ENCODE peak calls at places on chromosomes 7 and 10, in ten cellular contexts. T is RWPE2, I is uterus, O is heart right ventricle, L is kidney, G is A673, E is colonic mucosa, J is lung, K is endothelial cell of umbilical vein, S is suprapubic skin. D is an unnamed sample.
A peak's percentile ranks its signal among the peaks of the same experiment; 100 is the strongest.

GRCh38 chr10:103986360-103986759 is 19.4 kb downstream of the SLK start:
- DNase-seq in T (no peak), I (no peak), O (no peak), L (no peak), G (no peak), E (no peak), J (no peak), K (no peak), S (no peak), D (peak; percentile 19)

GRCh38 chr7:142012825-142013506 is 17.3 kb downstream of the MGAM start:
- DNase-seq in T (no peak), I (no peak), O (no peak), L (no peak), G (peak; percentile 1), E (no peak), J (no peak), K (no peak), S (no peak), D (peak; percentile 47)

GRCh38 chr7:55409474-55410225 is 44.5 kb downstream of the LANCL2 start:
- DNase-seq in T (no peak), I (no peak), O (no peak), L (no peak), G (peak; percentile 9), E (peak; percentile 38), J (no peak), K (no peak), S (no peak), D (no peak)

GRCh38 chr10:131688304-131688703 is 212.5 kb upstream of the PPP2R2D start:
- DNase-seq in T (no peak), I (no peak), O (no peak), L (no peak), G (no peak), E (no peak), J (no peak), K (no peak), S (no peak), D (no peak)

GRCh38 chr10:124744047-124744687 is at the start of gene FAM53B:
- DNase-seq in T (no peak), I (peak; percentile 82), O (peak; percentile 89), L (peak; percentile 92), G (peak; percentile 93), E (peak; percentile 84), J (peak; percentile 78), K (peak; percentile 62), S (no peak), D (peak; percentile 63)

GRCh38 chr10:87534173-87534858 is 29.6 kb downstream of the MINPP1 start:
- DNase-seq in T (no peak), I (no peak), O (no peak), L (no peak), G (no peak), E (no peak), J (no peak), K (no peak), S (no peak), D (no peak)

GRCh38 chr10:55283041-55283440 is 482.0 kb upstream of the PCDH15 start:
- DNase-seq in T (no peak), I (no peak), O (no peak), L (no peak), G (no peak), E (no peak), J (no peak), K (no peak), S (no peak), D (peak; percentile 11)

GRCh38 chr7:155090647-155091046 is 20.5 kb downstream of the HTR5A start:
- DNase-seq in T (no peak), I (no peak), O (no peak), L (no peak), G (no peak), E (no peak), J (no peak), K (no peak), S (no peak), D (peak; percentile 75)

GRCh38 chr10:24723788-24724380 is at the start of gene ARHGAP21:
- DNase-seq in T (peak; percentile 70), I (peak; percentile 76), O (peak; percentile 78), L (peak; percentile 90), G (peak; percentile 92), E (peak; percentile 75), J (peak; percentile 74), K (peak; percentile 73), S (peak; percentile 87), D (peak; percentile 78)

GRCh38 chr10:132659206-132660091 is 121.9 kb downstream of the INPP5A start:
- DNase-seq in T (no peak), I (no peak), O (peak; percentile 80), L (no peak), G (no peak), E (no peak), J (no peak), K (no peak), S (no peak), D (no peak)

GRCh38 chr7:229184-229964 is 37.0 kb downstream of the FAM20C start:
- DNase-seq in T (no peak), I (peak; percentile 90), O (peak; percentile 55), L (no peak), G (no peak), E (peak; percentile 41), J (no peak), K (no peak), S (no peak), D (no peak)

GRCh38 chr7:79820387-79820786 is 314.2 kb upstream of the GNAI1 start:
- DNase-seq in T (no peak), I (peak; percentile 35), O (peak; percentile 65), L (peak; percentile 47), G (peak; percentile 33), E (peak; percentile 36), J (no peak), K (peak; percentile 42), S (no peak), D (peak; percentile 1)

GRCh38 chr7:142563470-142563869 is 185.8 kb upstream of the PRSS1 start:
- DNase-seq in T (no peak), I (no peak), O (no peak), L (no peak), G (no peak), E (no peak), J (no peak), K (no peak), S (no peak), D (no peak)

GRCh38 chr7:101237206-101238067 is at the start of gene CLDN15:
- DNase-seq in T (no peak), I (peak; percentile 86), O (peak; percentile 85), L (peak; percentile 80), G (no peak), E (peak; percentile 86), J (no peak), K (peak; percentile 51), S (peak; percentile 88), D (no peak)

DNA sequence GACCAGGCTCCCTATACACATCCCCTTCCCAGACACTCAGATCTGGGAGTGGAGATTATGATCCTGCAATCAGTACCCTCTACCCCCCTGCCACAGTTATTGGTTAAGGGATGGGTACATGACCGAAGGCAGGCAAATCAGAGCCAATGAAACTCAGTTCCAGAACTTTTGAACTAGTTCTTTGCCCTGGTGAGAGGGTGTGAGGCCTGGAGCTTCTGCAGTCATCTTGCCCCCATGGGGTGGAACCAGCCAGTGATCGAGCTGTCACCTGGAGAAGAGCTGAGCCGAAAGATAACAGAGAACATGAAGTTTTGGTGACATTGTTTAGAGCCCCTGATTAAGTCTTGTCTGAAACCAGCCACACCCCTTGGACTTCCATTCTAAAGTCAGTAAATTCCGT is 88.2 kb upstream of the DUSP5 start:
- DNase-seq in T (no peak), I (no peak), O (no peak), L (no peak), G (no peak), E (no peak), J (no peak), K (no peak), S (no peak), D (no peak)
- H3K4me1 ChIP-seq in T (peaks cover 67% of the 10 kb centered on the region), I (no peaks in the 10 kb centered on the region), O (peaks cover 4% of the 10 kb centered on the region), L (no peaks in the 10 kb centered on the region), G (peaks cover 13% of the 10 kb centered on the region), E (peaks cover 8% of the 10 kb centered on the region), J (peaks cover 11% of the 10 kb centered on the region), K (peaks cover 50% of the 10 kb centered on the region), S (peaks cover 30% of the 10 kb centered on the region), D (peaks cover 63% of the 10 kb centered on the region)

GRCh38 chr10:20281579-20281978 is 465.3 kb downstream of the PLXDC2 start:
- DNase-seq in T (no peak), I (no peak), O (no peak), L (no peak), G (no peak), E (no peak), J (no peak), K (no peak), S (no peak), D (no peak)

GRCh38 chr10:20274580-20274979 is 458.3 kb downstream of the PLXDC2 start:
- DNase-seq in T (no peak), I (no peak), O (no peak), L (no peak), G (no peak), E (no peak), J (no peak), K (no peak), S (no peak), D (peak; percentile 62)

GRCh38 chr10:20276127-20276979 is 460.1 kb downstream of the PLXDC2 start:
- DNase-seq in T (no peak), I (no peak), O (no peak), L (no peak), G (peak; percentile 17), E (no peak), J (no peak), K (no peak), S (no peak), D (peak; percentile 96)

GRCh38 chr10:20272575-20272974 is 456.3 kb downstream of the PLXDC2 start:
- DNase-seq in T (no peak), I (no peak), O (no peak), L (no peak), G (no peak), E (no peak), J (no peak), K (no peak), S (no peak), D (no peak)

GRCh38 chr10:20277820-20278219 is 461.6 kb downstream of the PLXDC2 start:
- DNase-seq in T (no peak), I (no peak), O (no peak), L (no peak), G (no peak), E (no peak), J (no peak), K (no peak), S (no peak), D (no peak)
- TF ChIP-seq CTCF in T (no peak), I (no peak), O (no peak), L (no peak), G (no peak), E (no peak), J (no peak), K (no peak), S (no peak), D (no peak)

GRCh38 chr7:47576031-47576908 is 5.6 kb downstream of the TNS3 start:
- DNase-seq in T (no peak), I (peak; percentile 83), O (peak; percentile 64), L (no peak), G (no peak), E (peak; percentile 89), J (peak; percentile 76), K (no peak), S (no peak), D (peak; percentile 55)
- H3K4me1 ChIP-seq in T (peaks cover 74% of the 10 kb centered on the region), I (peaks cover 14% of the 10 kb centered on the region), O (peaks cover 46% of the 10 kb centered on the region), L (peaks cover 81% of the 10 kb centered on the region), G (no peaks in the 10 kb centered on the region), E (peaks cover 35% of the 10 kb centered on the region), J (peaks cover 48% of the 10 kb centered on the region), K (peaks cover 19% of the 10 kb centered on the region), S (peaks cover 93% of the 10 kb centered on the region), D (peaks cover 65% of the 10 kb centered on the region)

DNA sequence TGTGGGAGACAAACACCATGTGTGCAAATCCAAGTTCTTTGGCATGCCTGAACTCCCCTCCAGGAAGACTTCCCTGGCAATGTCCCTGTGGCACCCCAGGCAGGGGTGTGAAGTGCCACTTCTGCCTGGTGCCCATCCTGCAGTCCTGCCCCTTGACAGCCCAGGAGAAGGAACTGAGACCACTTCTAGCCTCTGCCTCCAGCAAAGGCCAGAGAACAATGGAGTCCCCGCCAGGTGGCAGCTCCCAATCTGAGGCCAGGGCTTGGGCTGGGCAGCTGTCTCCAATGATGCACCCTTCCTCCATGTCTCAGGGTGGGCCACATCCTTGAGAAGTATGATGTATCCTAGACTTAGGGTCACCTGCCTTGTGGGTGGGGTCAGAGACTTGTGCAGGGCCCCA is 5.4 kb downstream of the FXYD4 start:
- DNase-seq in T (no peak), I (no peak), O (no peak), L (peak; percentile 26), G (no peak), E (no peak), J (no peak), K (no peak), S (no peak), D (no peak)
- TF ChIP-seq CTCF in T (no peak), I (no peak), O (no peak), L (no peak), G (no peak), E (no peak), J (no peak), K (no peak), S (no peak), D (no peak)